ENCODE peak calls at places on chromosomes 12 and 14, in nine cellular contexts. H is GM12865; I is stimulated activated CD8-positive, alpha-beta memory T cell treated with anti-CD3 and anti-CD28 coated beads, Interleukin-2, amount 100 ng/mL, for 1 hour; R is HTR-8/SVneo; S is left kidney; G is lung; X is left cardiac atrium; E is HFF-Myc; C is D341Med. J is an unnamed sample.

GRCh38 chr12:129257526-129257925 is 404.2 kb downstream of the GLT1D1 start:
- DNase-seq in H (no peak), I (no peak), R (no peak), S (no peak), G (no peak), X (no peak), E (no peak), C (no peak), J (no peak)

GRCh38 chr12:57389033-57389432 is 41.8 kb downstream of the R3HDM2 start:
- DNase-seq in H (no peak), I (no peak), R (peak), S (no peak), G (no peak), X (no peak), E (peak), C (no peak), J (peak)

GRCh38 chr14:95817271-95817670 is 59.4 kb upstream of the TUNAR start:
- DNase-seq in H (no peak), I (no peak), R (no peak), S (no peak), G (peak), X (no peak), E (no peak), C (no peak), J (no peak)

GRCh38 chr12:561908-562593 is 101.2 kb downstream of the NINJ2 start:
- DNase-seq in H (no peak), I (no peak), R (no peak), S (no peak), G (no peak), X (peak), E (no peak), C (no peak), J (no peak)

GRCh38 chr12:42673535-42673934 is 84.0 kb upstream of the PRICKLE1 start:
- DNase-seq in H (no peak), I (no peak), R (no peak), S (no peak), G (no peak), X (no peak), E (no peak), C (no peak), J (no peak)

GRCh38 chr12:111925171-111925570 is 83.1 kb downstream of the MAPKAPK5 start:
- DNase-seq in H (no peak), I (no peak), R (no peak), S (no peak), G (no peak), X (no peak), E (no peak), C (no peak), J (peak)

GRCh38 chr14:68412505-68413496 is 380.1 kb downstream of the ZFP36L1 start:
- DNase-seq in H (no peak), I (no peak), R (no peak), S (no peak), G (no peak), X (no peak), E (no peak), C (no peak), J (no peak)

GRCh38 chr12:5733136-5733755 is 211.8 kb downstream of the ANO2 start:
- DNase-seq in H (no peak), I (no peak), R (no peak), S (no peak), G (no peak), X (no peak), E (no peak), C (no peak), J (no peak)

GRCh38 chr12:16611146-16611545 is 5.2 kb upstream of the LMO3 start:
- DNase-seq in H (peak), I (no peak), R (no peak), S (no peak), G (no peak), X (no peak), E (no peak), C (no peak), J (no peak)

GRCh38 chr12:77433799-77434198 is 368.4 kb upstream of the E2F7 start:
- DNase-seq in H (no peak), I (no peak), R (no peak), S (no peak), G (no peak), X (no peak), E (no peak), C (no peak), J (no peak)

GRCh38 chr12:65449400-65449799 is 170.9 kb downstream of the MSRB3 start:
- DNase-seq in H (no peak), I (no peak), R (no peak), S (no peak), G (no peak), X (no peak), E (no peak), C (no peak), J (no peak)

GRCh38 chr14:62138593-62138992 is 376.4 kb downstream of the SNAPC1 start:
- DNase-seq in H (no peak), I (no peak), R (no peak), S (peak), G (no peak), X (no peak), E (no peak), C (no peak), J (no peak)

GRCh38 chr14:34262511-34262910 is 199.5 kb downstream of the SPTSSA start:
- DNase-seq in H (no peak), I (no peak), R (no peak), S (peak), G (no peak), X (no peak), E (no peak), C (no peak), J (no peak)

GRCh38 chr14:59221558-59221957 is 33.1 kb downstream of the DAAM1 start:
- DNase-seq in H (no peak), I (no peak), R (no peak), S (no peak), G (no peak), X (no peak), E (no peak), C (no peak), J (no peak)

GRCh38 chr12:73220951-73221350 is 948.8 kb downstream of the TRHDE start:
- DNase-seq in H (no peak), I (no peak), R (no peak), S (no peak), G (no peak), X (no peak), E (no peak), C (no peak), J (no peak)

GRCh38 chr14:104136472-104137296 is 1.7 kb upstream of the KIF26A start:
- DNase-seq in H (no peak), I (no peak), R (no peak), S (no peak), G (no peak), X (peak), E (no peak), C (peak), J (no peak)